ENCODE peak calls at places on chromosomes 7 and 10, in four cellular contexts. U is activated T-cell treated with anti-CD3 and anti-CD28 coated beads, Interleukin-2, amount 50 U/mL, for 72 hours; F is caudate nucleus; G is RWPE1. Z is an unnamed sample.

GRCh38 chr7:141649865-141650499 is 52.0 kb downstream of the DENND11 start:
- DNase-seq in U (peak; percentile 15), F (peak; percentile 31), G (peak; percentile 55), Z (peak; percentile 15)

GRCh38 chr7:131300572-131301466 is 26.9 kb upstream of the MKLN1 start:
- DNase-seq in U (no peak), F (no peak), G (no peak), Z (no peak)

GRCh38 chr7:156519070-156519469 is 121.5 kb upstream of the RNF32 start:
- DNase-seq in U (no peak), F (no peak), G (no peak), Z (no peak)

GRCh38 chr7:4273566-4274230 is 408.4 kb upstream of the FOXK1 start:
- DNase-seq in U (no peak), F (no peak), G (no peak), Z (no peak)

GRCh38 chr10:36538945-36539586 is 586.3 kb upstream of the ANKRD30A start:
- DNase-seq in U (no peak), F (no peak), G (peak; percentile 21), Z (peak; percentile 7)

GRCh38 chr7:132782777-132783633 is 206.7 kb upstream of the PLXNA4 start:
- DNase-seq in U (no peak), F (no peak), G (no peak), Z (no peak)

GRCh38 chr7:79734158-79734557 is 280.7 kb upstream of the MAGI2 start:
- DNase-seq in U (no peak), F (no peak), G (no peak), Z (peak; percentile 26)

GRCh38 chr7:105205592-105206211 is 183.0 kb downstream of the SRPK2 start:
- DNase-seq in U (peak; percentile 55), F (no peak), G (no peak), Z (no peak)

GRCh38 chr10:125159932-125160855 is at the start of gene CTBP2:
- DNase-seq in U (no peak), F (no peak), G (no peak), Z (no peak)

GRCh38 chr7:508461-509170 is 11.0 kb downstream of the PDGFA start:
- DNase-seq in U (no peak), F (no peak), G (no peak), Z (no peak)

GRCh38 chr10:102433619-102434046 is 1.3 kb upstream of the CUEDC2 start:
- DNase-seq in U (no peak), F (no peak), G (no peak), Z (no peak)

GRCh38 chr7:109044691-109045090 is 475.0 kb downstream of the DNAJB9 start:
- DNase-seq in U (no peak), F (no peak), G (no peak), Z (no peak)

GRCh38 chr10:25157650-25158049 is 17.2 kb upstream of the GPR158 start:
- DNase-seq in U (no peak), F (no peak), G (no peak), Z (no peak)